ENCODE peak calls at places on chromosome 20, in seven cellular contexts. Q is prostate gland, W is adrenal gland, J is bronchial epithelial cell, A is left ventricle myocardium inferior, F is psoas muscle, D is cardiac muscle cell. R is an unnamed sample.
A peak's percentile ranks its signal among the peaks of the same experiment; 100 is the strongest.

GRCh38 chr20:47392721-47393073 is 36.2 kb upstream of the ZMYND8 start:
- DNase-seq in J (peak; percentile 95), Q (no peak), D (no peak), W (no peak), F (no peak), A (no peak), R (no peak)

GRCh38 chr20:50877232-50877631 is 54.0 kb downstream of the ADNP start:
- DNase-seq in Q (no peak), D (no peak), J (no peak), F (no peak), W (no peak), A (no peak), R (no peak)

GRCh38 chr20:11810316-11811130 is 107.2 kb upstream of the BTBD3 start:
- DNase-seq in W (no peak), F (no peak), Q (no peak), J (peak; percentile 76), D (peak; percentile 13), A (no peak), R (no peak)

GRCh38 chr20:48374986-48375715 is 452.6 kb downstream of the PREX1 start:
- DNase-seq in A (no peak), J (no peak), D (no peak), F (no peak), Q (no peak), W (no peak), R (no peak)

GRCh38 chr20:23257848-23258746 is 92.5 kb upstream of the NXT1 start:
- DNase-seq in W (no peak), D (peak; percentile 95), J (peak; percentile 82), F (no peak), A (no peak), Q (no peak), R (no peak)

GRCh38 chr20:45254867-45255266 is 503 bp upstream of the SLPI start:
- DNase-seq in F (no peak), Q (peak; percentile 46), J (peak; percentile 93), A (no peak), D (peak; percentile 84), W (no peak), R (no peak)

GRCh38 chr20:9228774-9229450 is 160.0 kb downstream of the PLCB4 start:
- DNase-seq in J (no peak), Q (no peak), A (peak; percentile 33), F (no peak), D (no peak), W (no peak), R (no peak)

GRCh38 chr20:33803921-33804337 is 7.2 kb upstream of the CHMP4B start:
- DNase-seq in A (no peak), J (peak; percentile 88), F (no peak), Q (no peak), D (peak; percentile 85), W (no peak), R (no peak)

GRCh38 chr20:19300395-19300794 is 88.0 kb downstream of the SLC24A3 start:
- DNase-seq in D (no peak), F (no peak), A (no peak), W (no peak), J (no peak), Q (no peak), R (no peak)

GRCh38 chr20:7159903-7160302 is 392.4 kb downstream of the BMP2 start:
- DNase-seq in A (no peak), D (no peak), W (no peak), F (no peak), J (peak; percentile 88), Q (no peak), R (no peak)

GRCh38 chr20:48630342-48631075 is 197.3 kb downstream of the PREX1 start:
- DNase-seq in W (no peak), J (no peak), D (no peak), Q (no peak), A (no peak), F (no peak), R (peak; percentile 28)

GRCh38 chr20:38308047-38308438 is 4.1 kb downstream of the BPI start:
- DNase-seq in D (peak; percentile 40), F (no peak), A (no peak), Q (no peak), W (no peak), J (no peak), R (no peak)

GRCh38 chr20:22430154-22430745 is 154.1 kb downstream of the FOXA2 start:
- DNase-seq in W (no peak), A (no peak), D (peak; percentile 34), Q (no peak), J (peak; percentile 57), F (no peak), R (no peak)

GRCh38 chr20:37755665-37756064 is 61.8 kb downstream of the CTNNBL1 start:
- DNase-seq in J (no peak), Q (no peak), A (peak; percentile 27), F (no peak), W (no peak), D (no peak), R (no peak)

GRCh38 chr20:49937023-49937929 is 1.1 kb downstream of the RNF114 start:
- DNase-seq in J (peak; percentile 57), Q (no peak), F (no peak), W (no peak), A (no peak), D (no peak), R (no peak)

GRCh38 chr20:64038579-64039292 is 2.8 kb downstream of the C20orf204 start:
- DNase-seq in F (peak; percentile 73), A (peak; percentile 74), D (peak; percentile 68), W (peak; percentile 76), Q (peak; percentile 54), J (peak; percentile 40), R (peak; percentile 86)

GRCh38 chr20:63580796-63581461 is 6.9 kb upstream of the HELZ2 start:
- DNase-seq in A (no peak), W (no peak), Q (peak; percentile 40), D (peak; percentile 58), J (peak; percentile 75), F (no peak), R (no peak)

GRCh38 chr20:37314617-37315292 is 25.3 kb downstream of the MANBAL start:
- DNase-seq in W (no peak), A (peak; percentile 56), Q (no peak), D (peak; percentile 52), J (no peak), F (peak; percentile 70), R (no peak)

GRCh38 chr20:50968289-50968688 is 9.7 kb downstream of the MOCS3 start:
- DNase-seq in Q (no peak), F (no peak), W (no peak), A (no peak), D (no peak), J (no peak), R (no peak)

GRCh38 chr20:37940161-37940560 is 37.2 kb downstream of the VSTM2L start:
- DNase-seq in J (no peak), W (no peak), D (no peak), F (no peak), A (no peak), Q (no peak), R (no peak)

GRCh38 chr20:44247676-44248419 is 740 bp downstream of the GDAP1L1 start:
- DNase-seq in J (peak; percentile 3), F (no peak), Q (no peak), A (peak; percentile 24), D (peak; percentile 49), W (peak; percentile 39), R (no peak)
- H3K4me3 ChIP-seq in J (no peak overlapping the region), F (no peak overlapping the region), Q (peak overlapping the region; percentile 13), A (peak overlapping the region; percentile 58), D (peak overlapping the region; percentile 52), W (no peak overlapping the region), R (no peak overlapping the region)

DNA sequence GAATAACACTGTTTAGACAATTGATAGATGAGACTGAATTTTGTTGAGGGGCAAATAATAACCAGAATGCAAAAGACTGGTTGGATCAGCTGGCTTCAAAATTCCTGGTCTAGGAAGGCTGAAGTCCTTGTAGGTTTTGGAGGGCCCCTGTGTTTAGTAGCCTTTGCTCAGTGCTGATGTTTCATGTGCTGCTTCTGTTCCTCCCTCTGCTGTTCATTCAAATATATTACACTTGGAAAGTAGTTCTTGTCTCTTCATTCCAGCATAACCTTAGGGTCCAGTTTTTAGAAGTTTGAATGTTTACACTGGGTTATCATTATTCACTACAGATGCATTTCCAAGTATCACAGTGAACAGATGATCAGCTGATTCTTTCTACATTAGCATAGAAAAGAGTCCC is 72.5 kb downstream of the FLRT3 start:
- DNase-seq in D (peak; percentile 20), J (peak; percentile 39), Q (no peak), W (no peak), F (no peak), A (no peak), R (no peak)
- TF ChIP-seq CTCF in D (peak; percentile 7), J (peak; percentile 47), Q (peak; percentile 29), W (no peak), F (peak; percentile 15), A (peak; percentile 51), R (no peak)

DNA sequence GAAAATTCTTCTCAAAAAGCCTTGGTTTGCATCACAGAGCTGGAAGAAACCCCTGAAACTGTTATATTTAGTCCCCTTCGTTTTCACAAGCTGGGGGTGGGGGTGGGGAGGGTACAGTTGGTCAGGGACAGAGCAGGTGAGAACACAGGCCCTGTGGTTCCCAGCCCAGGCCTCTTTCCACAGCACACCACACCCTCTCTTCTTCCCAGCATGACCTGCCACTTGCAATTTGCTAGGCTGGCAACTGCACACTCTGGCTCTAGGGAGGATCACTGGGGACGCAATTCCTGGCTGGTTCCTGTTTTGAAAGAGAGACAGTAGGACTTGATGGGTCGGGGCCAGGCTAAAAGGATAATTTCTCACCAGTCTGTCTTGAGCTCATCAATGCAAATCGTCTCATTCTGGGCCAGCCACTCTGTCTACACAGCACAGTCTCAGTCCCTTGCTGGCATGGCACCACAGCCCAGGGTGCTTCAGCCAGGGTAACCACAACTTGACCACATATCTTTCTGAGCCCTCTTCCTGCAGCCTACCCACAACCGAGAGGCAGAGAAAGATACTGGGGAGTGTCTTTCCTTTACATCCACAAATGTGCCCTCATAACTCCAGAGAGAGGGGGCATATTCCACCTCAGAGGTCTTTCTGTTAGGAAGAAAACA is 41.6 kb upstream of the EMILIN3 start:
- DNase-seq in Q (no peak), D (no peak), J (no peak), A (no peak), F (no peak), W (no peak), R (no peak)
- H3K36me3 ChIP-seq in Q (peaks cover 9% of the 10 kb centered on the region), D (peaks cover 59% of the 10 kb centered on the region), J (peaks cover 25% of the 10 kb centered on the region), A (peaks cover 73% of the 10 kb centered on the region), F (no peaks in the 10 kb centered on the region), W (no peaks in the 10 kb centered on the region), R (peaks cover 94% of the 10 kb centered on the region)

DNA sequence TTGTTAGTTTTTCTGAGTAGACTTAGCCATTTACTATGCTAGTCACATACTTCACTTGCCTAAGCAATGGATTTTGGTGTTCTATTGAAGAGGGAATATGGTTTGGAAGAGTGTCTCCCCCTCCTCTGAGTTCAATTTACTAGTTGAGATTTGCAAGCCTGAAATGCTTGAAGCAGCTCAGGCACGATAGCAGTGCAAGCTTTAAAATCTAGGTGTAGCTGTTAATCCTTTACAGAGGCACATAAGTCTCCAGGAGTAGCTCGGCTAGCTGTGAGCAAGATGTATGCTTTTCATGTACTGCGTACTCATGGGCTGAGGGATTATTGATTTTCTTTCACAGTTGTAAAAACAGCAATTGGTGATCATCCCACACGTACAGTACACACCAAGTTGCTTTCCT is 745 bp downstream of the FLRT3 start:
- DNase-seq in J (no peak), A (no peak), D (peak; percentile 2), W (no peak), F (no peak), Q (no peak), R (no peak)
- H3K4me3 ChIP-seq in J (peak overlapping the region; percentile 74), A (peak overlapping the region; percentile 62), D (peak overlapping the region; percentile 43), W (no peak overlapping the region), F (peak overlapping the region; percentile 64), Q (peak overlapping the region; percentile 37), R (peak overlapping the region; percentile 53)